ENCODE peak calls at places on chromosome 6, in nine cellular contexts. R is thoracic aorta, G is Caco-2, Q is AG04450, P is GM12865, I is foreskin fibroblast, C is mucosa of descending colon, N is left ventricle myocardium inferior, U is fibroblast of mammary gland. J is an unnamed sample.

GRCh38 chr6:146901940-146902816 is 302.0 kb upstream of the STXBP5 start:
- DNase-seq in R (no peak), P (no peak), I (peak), G (no peak), C (no peak), U (peak), Q (no peak), N (no peak), J (peak)

GRCh38 chr6:54935739-54936138 is 89.2 kb downstream of the FAM83B start:
- DNase-seq in I (peak), C (no peak), G (no peak), R (no peak), Q (peak), P (no peak), N (no peak), U (peak), J (peak)

GRCh38 chr6:136773473-136773796 is 18.8 kb downstream of the MAP3K5 start:
- DNase-seq in P (no peak), C (no peak), Q (no peak), R (no peak), G (no peak), U (no peak), N (no peak), I (no peak), J (no peak)

GRCh38 chr6:140480852-140481251 is 1106.4 kb upstream of the CITED2 start:
- DNase-seq in C (no peak), Q (peak), R (no peak), G (no peak), P (peak), N (peak), U (peak), I (peak), J (no peak)

GRCh38 chr6:108714012-108714773 is 134.0 kb upstream of the ARMC2 start:
- DNase-seq in N (no peak), G (no peak), I (peak), Q (no peak), U (peak), P (no peak), C (no peak), R (no peak), J (peak)

GRCh38 chr6:49504666-49505065 is 4.9 kb downstream of the GLYATL3 start:
- DNase-seq in R (no peak), N (no peak), Q (no peak), C (no peak), U (no peak), I (no peak), G (no peak), P (no peak), J (no peak)

GRCh38 chr6:139372326-139373153 is 1.9 kb downstream of the CITED2 start:
- DNase-seq in C (no peak), U (peak), R (no peak), Q (no peak), I (peak), N (no peak), G (no peak), P (no peak), J (peak)

GRCh38 chr6:110878751-110879539 is 4.4 kb downstream of the AMD1 start:
- DNase-seq in Q (peak), P (peak), I (peak), U (peak), G (no peak), N (no peak), C (peak), R (no peak), J (peak)

GRCh38 chr6:79536615-79536968 is 638 bp downstream of the LCA5 start:
- DNase-seq in Q (no peak), P (peak), U (peak), I (peak), R (no peak), G (no peak), C (peak), N (peak), J (peak)

GRCh38 chr6:144543006-144543871 is 258.1 kb downstream of the UTRN start:
- DNase-seq in I (peak), R (no peak), U (peak), P (no peak), G (no peak), Q (no peak), C (no peak), N (no peak), J (peak)

GRCh38 chr6:34305982-34306702 is 57.3 kb upstream of the SMIM29 start:
- DNase-seq in I (no peak), U (peak), C (peak), N (peak), P (no peak), R (no peak), G (no peak), Q (no peak), J (no peak)

GRCh38 chr6:169725270-169726048 is 1.2 kb upstream of the PHF10 start:
- DNase-seq in C (peak), U (peak), Q (peak), R (peak), I (peak), N (peak), G (peak), P (peak), J (peak)

GRCh38 chr6:44338228-44339122 is 4.0 kb upstream of the SPATS1 start:
- DNase-seq in G (peak), I (peak), R (no peak), U (peak), N (peak), C (peak), P (peak), Q (peak), J (peak)

GRCh38 chr6:10556496-10557391 is 35.6 kb downstream of the GCNT2 start:
- DNase-seq in R (no peak), Q (no peak), U (no peak), I (no peak), N (no peak), C (no peak), G (no peak), P (no peak), J (no peak)

GRCh38 chr6:3518356-3518841 is 61.5 kb upstream of the SLC22A23 start:
- DNase-seq in N (no peak), I (peak), U (peak), G (peak), C (peak), R (no peak), P (no peak), Q (peak), J (peak)

GRCh38 chr6:51260003-51260402 is 441.3 kb downstream of the TFAP2B start:
- DNase-seq in R (no peak), U (no peak), C (no peak), N (no peak), P (no peak), Q (no peak), G (no peak), I (no peak), J (no peak)

GRCh38 chr6:3748208-3748701 is 3.3 kb downstream of the PXDC1 start:
- DNase-seq in P (peak), N (peak), G (peak), I (peak), Q (no peak), R (peak), U (peak), C (peak), J (peak)

GRCh38 chr6:80969439-80969838 is 783.0 kb downstream of the TENT5A start:
- DNase-seq in C (no peak), I (peak), N (no peak), Q (peak), G (no peak), U (peak), P (no peak), R (no peak), J (no peak)

GRCh38 chr6:15897063-15897934 is 231.6 kb upstream of the MYLIP start:
- DNase-seq in I (peak), Q (no peak), N (peak), R (no peak), P (peak), U (peak), G (no peak), C (peak), J (peak)

GRCh38 chr6:28719275-28719940 is 193.7 kb downstream of the GPX5 start:
- DNase-seq in R (no peak), Q (no peak), U (peak), N (no peak), P (peak), I (peak), G (no peak), C (no peak), J (peak)

GRCh38 chr6:3289664-3290055 is 30.9 kb downstream of the PSMG4 start:
- DNase-seq in Q (no peak), U (no peak), I (no peak), R (no peak), G (no peak), P (no peak), N (no peak), C (no peak), J (no peak)

GRCh38 chr6:163759542-163759941 is 345.0 kb downstream of the QKI start:
- DNase-seq in U (peak), Q (no peak), P (no peak), R (no peak), C (no peak), G (no peak), I (no peak), N (no peak), J (no peak)

GRCh38 chr6:6744551-6744950 is 156.0 kb downstream of the LY86 start:
- DNase-seq in N (no peak), Q (no peak), I (no peak), C (no peak), G (no peak), R (no peak), P (no peak), U (no peak), J (no peak)

GRCh38 chr6:31271641-31272357 is at the start of gene HLA-C:
- DNase-seq in N (peak), U (peak), C (peak), R (peak), P (peak), Q (peak), G (peak), I (peak), J (peak)

GRCh38 chr6:7232351-7232750 is 80.6 kb downstream of the SSR1 start:
- DNase-seq in Q (no peak), G (no peak), C (no peak), R (no peak), I (no peak), P (no peak), U (no peak), N (no peak), J (no peak)

GRCh38 chr6:39078695-39079094 is 30.1 kb downstream of the GLP1R start:
- DNase-seq in Q (no peak), C (no peak), I (no peak), U (no peak), G (no peak), R (no peak), P (no peak), N (no peak), J (no peak)

GRCh38 chr6:8530775-8531435 is 95.6 kb upstream of the SLC35B3 start:
- DNase-seq in N (no peak), C (no peak), P (no peak), I (peak), Q (no peak), G (no peak), R (no peak), U (no peak), J (no peak)

GRCh38 chr6:14396826-14397517 is 279.4 kb downstream of the CD83 start:
- DNase-seq in U (peak), I (peak), Q (peak), G (no peak), C (peak), R (no peak), P (peak), N (no peak), J (no peak)
- TF ChIP-seq CTCF in U (peak), I (no peak), Q (peak), G (no peak), C (no peak), R (no peak), P (peak), N (no peak), J (peak)

GRCh38 chr6:36285797-36286196 is 15.9 kb downstream of the PNPLA1 start:
- DNase-seq in P (no peak), I (no peak), C (no peak), G (no peak), Q (no peak), R (no peak), U (no peak), N (no peak), J (no peak)
- TF ChIP-seq CTCF in P (no peak), I (no peak), C (no peak), G (no peak), Q (no peak), R (no peak), U (no peak), N (no peak), J (no peak)

DNA sequence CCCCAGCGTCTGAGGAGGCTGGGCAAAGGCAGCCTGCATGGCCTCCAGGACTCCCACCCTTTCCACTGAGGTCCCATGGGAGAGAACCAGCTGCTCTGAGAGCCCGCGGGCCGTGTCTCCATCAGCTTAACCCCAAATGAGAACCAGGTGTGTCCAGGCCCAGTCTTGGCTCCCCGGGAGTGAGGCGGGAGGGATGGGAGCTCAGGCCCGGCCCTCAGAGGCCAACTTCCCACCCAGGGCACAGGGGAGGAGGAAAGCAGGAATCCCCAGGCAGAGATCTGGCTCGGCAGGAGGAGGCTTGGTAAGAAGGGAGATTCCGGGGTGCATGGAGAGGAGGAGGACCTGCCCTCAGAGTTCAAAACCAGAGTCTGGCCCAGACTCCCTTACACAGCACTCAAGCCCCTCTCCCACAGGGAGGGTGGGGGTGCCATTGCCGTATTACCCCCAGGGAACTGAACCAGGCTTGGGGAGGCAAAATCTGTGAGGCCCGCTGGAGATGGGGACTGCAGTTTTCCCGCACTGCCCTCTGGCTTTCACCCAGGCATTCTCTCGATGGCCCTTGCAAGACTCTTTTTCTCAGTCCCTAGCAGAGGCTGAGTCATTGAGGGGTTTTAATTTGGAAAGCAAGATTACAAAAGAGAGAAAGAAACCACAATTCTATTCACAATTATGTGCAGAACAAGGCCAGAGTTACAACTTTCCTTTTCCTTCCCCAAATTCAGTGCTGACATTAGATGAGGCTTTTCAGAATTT is 17.1 kb downstream of the FOXF2 start:
- DNase-seq in R (no peak), C (no peak), I (peak), N (no peak), G (no peak), Q (no peak), U (peak), P (no peak), J (peak)
- TF ChIP-seq CTCF in R (no peak), C (no peak), I (peak), N (no peak), G (no peak), Q (peak), U (peak), P (no peak), J (no peak)

DNA sequence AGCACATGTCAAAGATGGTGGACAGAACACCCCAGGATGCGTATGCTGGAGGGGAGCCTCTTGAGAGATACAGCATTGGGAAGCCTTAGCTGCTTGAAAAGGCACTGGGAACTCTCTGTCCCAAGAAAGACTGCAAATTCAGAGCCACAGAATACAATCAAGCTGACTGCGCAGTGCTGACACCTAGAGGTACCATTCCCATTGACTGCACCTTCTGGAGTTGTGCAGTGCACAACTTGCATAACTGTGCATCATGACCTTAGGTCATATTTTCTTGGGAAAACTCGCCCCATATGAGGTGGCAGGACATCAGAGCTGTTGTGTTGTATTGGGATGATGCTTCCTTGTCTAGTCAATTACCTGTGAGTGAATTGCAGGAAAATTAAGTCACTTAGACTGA is 646.5 kb upstream of the NOX3 start:
- DNase-seq in I (no peak), Q (no peak), R (no peak), U (no peak), N (no peak), G (peak), C (peak), P (peak), J (peak)
- TF ChIP-seq CTCF in I (peak), Q (peak), R (no peak), U (no peak), N (peak), G (peak), C (no peak), P (no peak), J (peak)

DNA sequence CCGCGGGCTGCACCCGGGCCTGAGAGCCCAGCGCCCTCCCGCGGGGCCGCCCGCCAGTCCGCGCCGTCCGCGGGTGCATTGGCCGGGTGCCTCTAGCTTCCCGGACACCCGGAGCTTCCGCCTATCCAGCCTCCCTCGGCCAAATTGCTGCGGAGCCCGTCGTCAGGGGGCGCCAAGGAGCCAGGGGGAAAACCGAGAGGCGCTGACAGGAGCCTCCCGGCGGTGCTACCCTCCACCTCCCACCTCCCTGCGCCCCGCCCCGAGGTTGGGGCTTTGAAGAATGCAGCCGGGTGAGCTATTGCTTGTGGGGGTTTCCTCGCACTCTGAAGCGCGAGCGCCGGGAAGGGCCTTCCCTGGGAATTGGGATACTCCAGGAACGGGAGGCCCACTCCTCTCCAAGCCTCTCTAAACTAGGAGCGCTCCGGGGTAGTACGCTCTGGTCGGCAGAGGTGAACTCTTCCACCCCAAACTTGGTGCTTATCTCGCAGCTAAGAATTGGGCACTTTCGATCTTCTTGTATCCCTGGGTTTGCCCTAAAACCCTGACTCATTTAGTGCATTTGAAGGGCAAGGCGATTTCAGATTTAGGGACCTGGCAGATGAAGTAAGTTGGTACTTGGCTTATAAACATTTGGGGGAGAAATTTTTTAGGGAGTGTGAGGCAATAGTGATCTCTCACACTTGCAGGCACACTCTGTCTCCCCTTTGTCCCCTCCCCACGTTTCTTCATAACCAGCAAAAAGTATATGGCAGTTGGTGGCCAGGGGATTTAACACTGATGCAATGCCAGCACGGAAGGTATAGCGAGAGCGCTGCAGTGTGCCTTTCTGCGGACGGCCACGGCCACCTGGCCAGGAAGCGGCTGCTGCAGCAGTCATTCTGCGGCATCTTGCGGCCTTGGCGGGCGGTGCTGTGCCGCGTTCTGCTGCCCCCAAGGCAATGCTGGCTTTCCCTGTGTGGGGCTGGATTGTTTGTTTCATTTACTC is 556 bp downstream of the BEND6 start:
- DNase-seq in Q (peak), I (peak), N (peak), G (peak), U (peak), R (peak), P (peak), C (peak), J (peak)
- TF ChIP-seq CTCF in Q (peak), I (peak), N (peak), G (peak), U (peak), R (peak), P (peak), C (peak), J (peak)

GRCh38 chr6:53496797-53497196 is 48.1 kb downstream of the GCLC start:
- DNase-seq in G (no peak), N (no peak), Q (peak), U (peak), P (no peak), I (peak), C (no peak), R (no peak), J (peak)
- TF ChIP-seq CTCF in G (no peak), N (no peak), Q (no peak), U (no peak), P (no peak), I (no peak), C (no peak), R (no peak), J (no peak)

DNA sequence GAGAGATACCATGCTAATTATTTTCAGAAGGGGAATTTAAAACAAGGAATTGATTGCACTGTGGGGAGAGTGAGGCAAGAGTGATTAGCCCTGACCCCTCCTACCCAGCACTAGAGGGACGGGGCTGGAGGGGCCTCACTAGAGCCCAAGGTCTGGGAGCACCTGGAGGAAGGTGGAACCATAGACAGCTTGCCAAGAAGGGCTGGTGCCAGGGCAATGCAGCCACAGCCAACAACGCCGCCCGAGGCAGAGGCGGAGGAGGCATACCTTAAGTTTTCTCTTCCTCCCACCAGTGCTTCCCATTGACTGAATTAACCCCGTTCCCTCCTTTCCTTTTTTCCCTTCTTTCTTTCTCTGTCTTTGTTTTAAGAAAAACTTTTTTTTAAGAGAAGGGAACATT is 40.0 kb downstream of the IYD start:
- DNase-seq in G (no peak), Q (no peak), P (no peak), R (no peak), I (no peak), N (no peak), C (peak), U (no peak), J (peak)
- TF ChIP-seq CTCF in G (no peak), Q (no peak), P (no peak), R (no peak), I (no peak), N (no peak), C (no peak), U (no peak), J (no peak)